ENCODE peak calls at places on chromosomes 13 and 19, in seven cellular contexts. W is PC-3; K is CD8-positive, alpha-beta T cell; J is K562; P is uterus; S is left lung; C is stomach. Q is an unnamed sample.
A peak's percentile ranks its signal among the peaks of the same experiment; 100 is the strongest.

GRCh38 chr13:51923983-51924539 is 62.3 kb downstream of the CCDC70 start:
- DNase-seq in W (peak; percentile 41), K (no peak), J (peak; percentile 56), P (no peak), S (no peak), C (peak; percentile 25), Q (peak; percentile 20)

GRCh38 chr19:54305141-54305540 is 7.8 kb downstream of the LILRA5 start:
- DNase-seq in W (no peak), K (no peak), J (no peak), P (no peak), S (no peak), C (no peak), Q (no peak)

GRCh38 chr19:50226536-50226935 is 23.1 kb downstream of the MYH14 start:
- DNase-seq in W (no peak), K (no peak), J (no peak), P (no peak), S (no peak), C (no peak), Q (no peak)

GRCh38 chr13:111202745-111203144 is 87.6 kb downstream of the ARHGEF7 start:
- DNase-seq in W (peak; percentile 18), K (no peak), J (peak; percentile 41), P (peak; percentile 51), S (no peak), C (no peak), Q (no peak)

GRCh38 chr13:110023729-110024645 is 237.6 kb upstream of the IRS2 start:
- DNase-seq in W (no peak), K (no peak), J (no peak), P (peak; percentile 35), S (no peak), C (peak; percentile 37), Q (peak; percentile 35)

GRCh38 chr13:110327036-110327790 is 20.1 kb downstream of the COL4A2 start:
- DNase-seq in W (no peak), K (no peak), J (no peak), P (no peak), S (no peak), C (no peak), Q (peak; percentile 43)

GRCh38 chr13:99258946-99259345 is 767 bp upstream of the GPR18 start:
- DNase-seq in W (no peak), K (no peak), J (no peak), P (no peak), S (no peak), C (no peak), Q (no peak)

GRCh38 chr19:54502518-54503048 is at the start of gene LAIR2:
- DNase-seq in W (no peak), K (no peak), J (no peak), P (no peak), S (no peak), C (no peak), Q (no peak)

GRCh38 chr19:17076539-17076919 is 952 bp downstream of the MYO9B start:
- DNase-seq in W (peak; percentile 31), K (peak; percentile 26), J (no peak), P (no peak), S (peak; percentile 62), C (no peak), Q (peak; percentile 29)

GRCh38 chr13:102788683-102789082 is 10.1 kb downstream of the POGLUT2 start:
- DNase-seq in W (no peak), K (no peak), J (no peak), P (no peak), S (no peak), C (no peak), Q (no peak)

GRCh38 chr19:38917921-38918491 is 6.0 kb upstream of the CCER2 start:
- DNase-seq in W (peak; percentile 5), K (no peak), J (peak; percentile 25), P (no peak), S (no peak), C (no peak), Q (peak; percentile 26)

GRCh38 chr19:50679177-50680125 is 30.2 kb downstream of the C19orf81 start:
- DNase-seq in W (peak; percentile 88), K (peak; percentile 58), J (peak; percentile 99), P (peak; percentile 59), S (peak; percentile 90), C (peak; percentile 79), Q (peak; percentile 80)

GRCh38 chr13:47858678-47859050 is 142.4 kb downstream of the SUCLA2 start:
- DNase-seq in W (peak; percentile 42), K (no peak), J (no peak), P (no peak), S (no peak), C (no peak), Q (no peak)

GRCh38 chr13:95098916-95099315 is 202.3 kb downstream of the ABCC4 start:
- DNase-seq in W (peak; percentile 81), K (no peak), J (no peak), P (no peak), S (no peak), C (no peak), Q (no peak)

GRCh38 chr13:60990032-60990733 is 425.5 kb downstream of the PCDH20 start:
- DNase-seq in W (peak; percentile 56), K (no peak), J (no peak), P (no peak), S (no peak), C (peak; percentile 37), Q (peak; percentile 3)

GRCh38 chr13:73984949-73985691 is 149.1 kb downstream of the KLF12 start:
- DNase-seq in W (no peak), K (peak; percentile 65), J (no peak), P (no peak), S (peak; percentile 12), C (no peak), Q (no peak)

GRCh38 chr13:44331912-44332840 is 41.4 kb upstream of the SERP2 start:
- DNase-seq in W (peak; percentile 24), K (no peak), J (no peak), P (peak; percentile 96), S (no peak), C (no peak), Q (peak; percentile 31)

GRCh38 chr13:88189724-88190123 is 518.6 kb downstream of the SLITRK5 start:
- DNase-seq in W (no peak), K (no peak), J (no peak), P (no peak), S (no peak), C (no peak), Q (no peak)

GRCh38 chr13:39250440-39250839 is 212.2 kb downstream of the NHLRC3 start:
- DNase-seq in W (no peak), K (no peak), J (no peak), P (no peak), S (no peak), C (no peak), Q (no peak)

GRCh38 chr13:39148513-39148961 is 110.3 kb downstream of the NHLRC3 start:
- DNase-seq in W (no peak), K (no peak), J (no peak), P (no peak), S (no peak), C (no peak), Q (peak; percentile 25)

GRCh38 chr19:19372656-19373416 is 32.6 kb upstream of the GATAD2A start:
- DNase-seq in W (peak; percentile 78), K (peak; percentile 20), J (peak; percentile 79), P (peak; percentile 58), S (peak; percentile 87), C (peak; percentile 74), Q (no peak)

GRCh38 chr19:7977723-7978040 is 27.8 kb downstream of the ELAVL1 start:
- DNase-seq in W (no peak), K (no peak), J (no peak), P (no peak), S (peak; percentile 18), C (no peak), Q (no peak)

GRCh38 chr19:7977021-7977722 is 28.3 kb downstream of the ELAVL1 start:
- DNase-seq in W (no peak), K (no peak), J (no peak), P (no peak), S (peak; percentile 71), C (no peak), Q (no peak)

GRCh38 chr19:7979559-7979958 is 25.9 kb downstream of the ELAVL1 start:
- DNase-seq in W (no peak), K (no peak), J (no peak), P (no peak), S (peak; percentile 48), C (no peak), Q (no peak)

GRCh38 chr19:7979011-7979410 is 26.4 kb downstream of the ELAVL1 start:
- DNase-seq in W (no peak), K (no peak), J (no peak), P (no peak), S (peak; percentile 63), C (no peak), Q (no peak)

GRCh38 chr19:7978196-7978825 is 27.1 kb downstream of the ELAVL1 start:
- DNase-seq in W (peak; percentile 15), K (no peak), J (no peak), P (no peak), S (peak; percentile 15), C (no peak), Q (peak; percentile 6)
- H3K36me3 ChIP-seq in W (peaks cover 64% of the 10 kb centered on the region), K (peaks cover 42% of the 10 kb centered on the region), J (peaks cover 93% of the 10 kb centered on the region), P (no peaks in the 10 kb centered on the region), S (no peaks in the 10 kb centered on the region), C (peaks cover 59% of the 10 kb centered on the region), Q (no peaks in the 10 kb centered on the region)

GRCh38 chr19:21045028-21045427 is 24.6 kb downstream of the ZNF430 start:
- DNase-seq in W (no peak), K (no peak), J (no peak), P (no peak), S (no peak), C (no peak), Q (no peak)
- H3K9me3 ChIP-seq in W (peaks cover 16% of the 10 kb centered on the region), K (peaks cover 38% of the 10 kb centered on the region), J (peaks cover 7% of the 10 kb centered on the region), P (no peaks in the 10 kb centered on the region), S (peaks cover 75% of the 10 kb centered on the region), C (peaks cover 65% of the 10 kb centered on the region), Q (peaks cover 9% of the 10 kb centered on the region)

GRCh38 chr19:3785938-3786824 is at the start of gene MATK:
- DNase-seq in W (no peak), K (no peak), J (peak; percentile 86), P (no peak), S (peak; percentile 60), C (no peak), Q (peak; percentile 58)

GRCh38 chr19:3783660-3784584 is 2.3 kb downstream of the MATK start:
- DNase-seq in W (peak; percentile 8), K (peak; percentile 25), J (peak; percentile 57), P (no peak), S (peak; percentile 73), C (no peak), Q (peak; percentile 60)

GRCh38 chr19:3784607-3785463 is 1.3 kb downstream of the MATK start:
- DNase-seq in W (peak; percentile 29), K (no peak), J (no peak), P (no peak), S (peak; percentile 77), C (no peak), Q (peak; percentile 2)

GRCh38 chr19:3782903-3783302 is 3.3 kb downstream of the MATK start:
- DNase-seq in W (no peak), K (no peak), J (no peak), P (no peak), S (peak; percentile 54), C (no peak), Q (peak; percentile 1)

GRCh38 chr19:3785464-3785937 is 680 bp downstream of the MATK start:
- DNase-seq in W (no peak), K (no peak), J (peak; percentile 77), P (no peak), S (peak; percentile 73), C (no peak), Q (peak; percentile 2)
- H3K27ac ChIP-seq in W (no peak overlapping the region), K (peak overlapping the region; percentile 36), J (peak overlapping the region; percentile 88), P (no peak overlapping the region), S (no peak overlapping the region), C (no peak overlapping the region), Q (no peak overlapping the region)

DNA sequence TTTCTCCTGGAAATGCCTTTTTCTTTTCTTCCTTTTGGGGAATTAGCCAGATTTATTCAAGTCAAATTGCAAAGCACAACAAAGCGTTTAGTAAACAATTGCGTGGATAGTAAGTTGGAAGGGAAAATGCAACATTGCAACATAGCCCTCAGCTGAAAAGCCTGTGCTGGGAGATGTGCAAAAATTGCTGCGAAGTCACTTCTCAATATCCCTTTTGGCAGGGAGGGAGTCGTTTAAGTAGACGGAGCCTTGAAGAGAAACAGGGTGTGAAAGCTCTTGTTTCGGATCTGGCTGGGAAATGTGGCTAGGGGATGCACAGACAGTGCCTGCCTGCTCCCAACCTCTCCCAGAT is 56.9 kb downstream of the SLC7A1 start:
- DNase-seq in W (no peak), K (no peak), J (no peak), P (no peak), S (no peak), C (no peak), Q (no peak)
- H3K36me3 ChIP-seq in W (peaks cover 22% of the 10 kb centered on the region), K (peaks cover 5% of the 10 kb centered on the region), J (peaks cover 37% of the 10 kb centered on the region), P (no peaks in the 10 kb centered on the region), S (no peaks in the 10 kb centered on the region), C (no peaks in the 10 kb centered on the region), Q (no peaks in the 10 kb centered on the region)

Q was measured in neural progenitor cell.